ENCODE peak calls at places on chromosomes 5 and 9, in four cellular contexts. One of them, this sample, is unnamed.

GRCh38 chr5:100872409-100873190 is 30.5 kb downstream of the ST8SIA4 start:
- DNase-seq in fibroblast of mammary gland: no peak
- DNase-seq in GM23248: no peak
- DNase-seq in CD8-positive, alpha-beta memory T cell: no peak
- DNase-seq in this sample: no peak

GRCh38 chr9:126676685-126677143 is 63.0 kb downstream of the LMX1B start:
- DNase-seq in CD8-positive, alpha-beta memory T cell: no peak
- DNase-seq in GM23248: no peak
- DNase-seq in fibroblast of mammary gland: no peak
- DNase-seq in this sample: no peak

GRCh38 chr5:51664491-51665294 is 281.4 kb downstream of the ISL1 start:
- DNase-seq in fibroblast of mammary gland: no peak
- DNase-seq in CD8-positive, alpha-beta memory T cell: no peak
- DNase-seq in GM23248: no peak
- DNase-seq in this sample: no peak

GRCh38 chr5:157603333-157604190 is 28.0 kb upstream of the ADAM19 start:
- DNase-seq in fibroblast of mammary gland: peak
- DNase-seq in CD8-positive, alpha-beta memory T cell: peak
- DNase-seq in GM23248: peak
- DNase-seq in this sample: peak

GRCh38 chr9:124940521-124940893 is 376 bp downstream of the GOLGA1 start:
- DNase-seq in GM23248: no peak
- DNase-seq in fibroblast of mammary gland: no peak
- DNase-seq in CD8-positive, alpha-beta memory T cell: no peak
- DNase-seq in this sample: no peak

GRCh38 chr5:761206-761771 is 23.2 kb downstream of the ZDHHC11B start:
- DNase-seq in fibroblast of mammary gland: no peak
- DNase-seq in GM23248: no peak
- DNase-seq in CD8-positive, alpha-beta memory T cell: no peak
- DNase-seq in this sample: no peak

GRCh38 chr5:2615917-2616316 is 135.6 kb downstream of the IRX2 start:
- DNase-seq in GM23248: no peak
- DNase-seq in CD8-positive, alpha-beta memory T cell: no peak
- DNase-seq in fibroblast of mammary gland: no peak
- DNase-seq in this sample: no peak

GRCh38 chr9:101586651-101587050 is 8.1 kb downstream of the PPP3R2 start:
- DNase-seq in GM23248: no peak
- DNase-seq in fibroblast of mammary gland: no peak
- DNase-seq in CD8-positive, alpha-beta memory T cell: no peak
- DNase-seq in this sample: no peak

GRCh38 chr5:592158-592557 is 20.0 kb upstream of the CEP72 start:
- DNase-seq in CD8-positive, alpha-beta memory T cell: no peak
- DNase-seq in fibroblast of mammary gland: no peak
- DNase-seq in GM23248: no peak
- DNase-seq in this sample: no peak